ENCODE peak calls at places on chromosomes 12 and 14, in nine cellular contexts. M is GM23248; Y is neuronal stem cell; I is transverse colon; Q is neural progenitor cell; L is hepatocyte; N is PC-3; U is CD4-positive, CD25-positive, alpha-beta regulatory T cell; P is HCT116. V is an unnamed sample. For H3K4me1, the result is how much of the 10 kb centered on the place peaks cover.

GRCh38 chr12:60494249-60494648 is 898.4 kb downstream of the SLC16A7 start:
- DNase-seq in M (peak), Y (no peak), I (no peak), Q (peak), L (peak), N (peak), U (no peak), P (peak), V (peak)

GRCh38 chr14:52110441-52111086 is 41.7 kb upstream of the NID2 start:
- DNase-seq in M (peak), Y (no peak), I (no peak), Q (no peak), L (no peak), N (peak), U (no peak), P (no peak), V (no peak)

GRCh38 chr14:55609681-55610080 is 29.7 kb downstream of the KTN1 start:
- DNase-seq in M (peak), Y (peak), I (no peak), Q (peak), L (no peak), N (peak), U (no peak), P (no peak), V (peak)

GRCh38 chr14:92497391-92497790 is 16.2 kb upstream of the RIN3 start:
- DNase-seq in M (no peak), Y (no peak), I (no peak), Q (no peak), L (no peak), N (no peak), U (no peak), P (no peak), V (no peak)

GRCh38 chr12:41011939-41012338 is 176.2 kb upstream of the PDZRN4 start:
- DNase-seq in M (no peak), Y (no peak), I (no peak), Q (no peak), L (no peak), N (no peak), U (no peak), P (no peak), V (no peak)

GRCh38 chr12:19423531-19423930 is 15.8 kb upstream of the AEBP2 start:
- DNase-seq in M (no peak), Y (no peak), I (no peak), Q (no peak), L (no peak), N (no peak), U (no peak), P (no peak), V (no peak)

GRCh38 chr12:2615665-2616387 is 178.9 kb upstream of the FKBP4 start:
- DNase-seq in M (no peak), Y (no peak), I (no peak), Q (peak), L (peak), N (no peak), U (no peak), P (no peak), V (peak)

GRCh38 chr12:13610280-13610679 is 371.1 kb downstream of the GRIN2B start:
- DNase-seq in M (no peak), Y (no peak), I (no peak), Q (no peak), L (no peak), N (no peak), U (no peak), P (no peak), V (no peak)

GRCh38 chr12:53185582-53186153 is 4.9 kb upstream of the CSAD start:
- DNase-seq in M (peak), Y (no peak), I (no peak), Q (no peak), L (no peak), N (no peak), U (no peak), P (no peak), V (no peak)

GRCh38 chr14:100436745-100437406 is 113.7 kb downstream of the SLC25A47 start:
- DNase-seq in M (no peak), Y (no peak), I (no peak), Q (no peak), L (no peak), N (no peak), U (no peak), P (no peak), V (no peak)

GRCh38 chr14:57863471-57863870 is 2.4 kb downstream of the SLC35F4 start:
- DNase-seq in M (no peak), Y (no peak), I (no peak), Q (no peak), L (no peak), N (no peak), U (no peak), P (no peak), V (no peak)

GRCh38 chr12:4001869-4002268 is 128.7 kb upstream of the PARP11 start:
- DNase-seq in M (no peak), Y (no peak), I (no peak), Q (no peak), L (no peak), N (no peak), U (no peak), P (no peak), V (no peak)

GRCh38 chr14:90040411-90040810 is 21.4 kb upstream of the KCNK13 start:
- DNase-seq in M (no peak), Y (no peak), I (no peak), Q (no peak), L (no peak), N (no peak), U (no peak), P (no peak), V (no peak)

GRCh38 chr12:82326905-82327503 is 31.2 kb downstream of the CCDC59 start:
- DNase-seq in M (peak), Y (no peak), I (no peak), Q (peak), L (peak), N (peak), U (no peak), P (peak), V (peak)

GRCh38 chr14:75063013-75063412 is 811 bp downstream of the ACYP1 start:
- DNase-seq in M (peak), Y (no peak), I (no peak), Q (no peak), L (no peak), N (no peak), U (no peak), P (no peak), V (no peak)

GRCh38 chr12:52300796-52301691 is 9.7 kb upstream of the KRT81 start:
- DNase-seq in M (peak), Y (no peak), I (no peak), Q (no peak), L (no peak), N (no peak), U (no peak), P (no peak), V (peak)

GRCh38 chr12:104166465-104166864 is 28.5 kb upstream of the NFYB start:
- DNase-seq in M (no peak), Y (no peak), I (no peak), Q (no peak), L (no peak), N (no peak), U (no peak), P (no peak), V (no peak)

GRCh38 chr14:59294662-59294992 is 106.2 kb downstream of the DAAM1 start:
- DNase-seq in M (peak), Y (no peak), I (no peak), Q (no peak), L (no peak), N (peak), U (no peak), P (no peak), V (peak)
- H3K4me1 ChIP-seq in M (under half), Y (under half), I (under half), Q (under half), L (under half), N (under half), U (under half), P (under half), V (under half)

DNA sequence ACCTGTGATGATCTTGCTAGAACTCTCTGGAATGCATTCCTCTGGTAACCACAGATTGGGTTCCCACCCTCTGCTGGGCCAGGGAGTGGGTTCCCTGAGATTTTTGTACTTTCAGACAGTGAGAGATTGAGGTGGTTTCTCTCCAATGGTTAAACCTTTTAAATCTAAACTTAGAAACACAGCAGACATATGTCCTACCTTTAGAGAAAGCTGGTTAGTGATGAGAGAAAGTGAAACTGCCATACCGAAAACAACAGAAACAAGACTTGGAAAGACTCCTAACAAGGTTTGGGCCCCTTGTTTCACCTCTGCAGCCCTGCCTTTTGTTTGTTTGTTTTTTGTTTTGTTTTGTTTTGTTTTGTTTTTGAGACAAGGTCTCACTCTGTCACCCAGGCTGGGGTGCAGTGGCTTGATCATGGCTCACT is 9.7 kb upstream of the SGPP1 start:
- DNase-seq in M (no peak), Y (no peak), I (no peak), Q (no peak), L (no peak), N (no peak), U (no peak), P (no peak), V (no peak)
- H3K4me1 ChIP-seq in M (under half), Y (under half), I (under half), Q (under half), L (under half), N (under half), U (under half), P (under half), V (under half)

DNA sequence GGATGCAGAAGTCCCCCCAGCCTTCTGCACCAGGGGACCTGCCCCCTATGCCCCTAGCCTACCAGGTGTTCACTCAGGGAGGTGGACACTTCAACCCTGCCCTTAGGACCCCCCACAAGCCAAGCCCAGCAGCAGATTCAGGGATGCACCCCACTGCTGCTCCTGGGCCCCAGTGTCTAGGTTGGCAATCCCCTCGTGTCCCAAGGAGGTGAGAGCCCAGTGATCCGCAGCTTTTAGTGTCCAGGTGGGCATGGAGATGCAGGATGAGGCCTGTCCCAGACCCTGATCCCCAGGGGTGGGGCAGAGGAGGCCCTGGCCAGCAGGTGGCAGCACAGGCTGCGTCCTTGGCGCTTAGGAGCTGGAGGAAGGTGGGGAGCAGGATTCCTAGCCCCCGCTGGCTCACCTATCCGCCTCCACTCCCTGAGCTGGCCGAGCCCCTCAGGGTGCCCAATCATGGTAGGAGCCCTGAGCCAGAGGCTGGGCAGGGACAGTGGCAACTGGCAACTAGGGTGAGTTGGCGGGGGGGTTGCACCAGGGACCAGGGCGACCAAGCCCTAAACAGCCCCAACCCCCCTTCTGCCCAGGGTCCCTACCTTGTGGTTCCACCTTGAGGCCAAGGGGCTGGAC is 4.1 kb downstream of the CKB start:
- DNase-seq in M (peak), Y (no peak), I (peak), Q (peak), L (peak), N (peak), U (peak), P (no peak), V (peak)
- H3K4me1 ChIP-seq in M (under half), Y (half or more), I (half or more), Q (under half), L (under half), N (under half), U (under half), P (under half), V (under half)

DNA sequence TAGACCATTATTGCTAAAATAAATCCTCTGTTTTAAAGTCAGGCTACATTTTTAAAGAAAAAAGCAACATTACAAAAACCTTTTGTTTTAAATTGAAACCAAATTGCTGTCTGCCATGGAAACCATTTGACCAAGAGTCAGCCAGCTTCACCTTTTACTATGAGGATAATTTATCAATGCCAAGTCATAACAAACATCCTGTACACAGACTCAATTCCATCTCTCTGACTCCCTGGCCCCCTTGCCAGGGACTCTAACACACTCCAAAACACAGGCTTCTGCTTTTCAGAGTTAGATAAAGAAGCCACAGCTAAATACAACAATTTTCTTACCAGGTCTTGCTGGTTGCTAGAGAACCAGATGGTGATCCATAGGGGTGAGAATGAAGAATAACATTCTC is 83.9 kb downstream of the LRP6 start:
- DNase-seq in M (peak), Y (no peak), I (no peak), Q (no peak), L (no peak), N (peak), U (no peak), P (no peak), V (peak)
- H3K4me1 ChIP-seq in M (under half), Y (under half), I (under half), Q (under half), L (under half), N (under half), U (under half), P (under half), V (under half)

DNA sequence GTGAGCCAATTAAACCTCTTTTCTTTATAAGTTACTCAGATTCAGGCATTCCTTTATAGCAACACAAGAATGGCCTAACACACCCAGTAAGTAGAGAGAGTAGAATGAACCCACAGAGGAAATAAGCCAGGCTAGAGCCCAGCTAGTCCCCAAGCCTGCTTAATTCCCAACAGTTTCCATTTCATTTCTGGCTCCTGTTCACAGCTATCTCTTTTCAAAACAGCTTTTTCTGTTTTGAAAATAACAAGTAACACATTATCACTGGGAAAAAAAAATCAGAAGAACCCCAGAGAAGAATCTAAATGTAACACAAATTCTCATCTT is 69.0 kb downstream of the HSPB8 start:
- DNase-seq in M (no peak), Y (no peak), I (no peak), Q (no peak), L (no peak), N (no peak), U (no peak), P (no peak), V (no peak)
- H3K4me1 ChIP-seq in M (under half), Y (under half), I (under half), Q (under half), L (under half), N (under half), U (under half), P (under half), V (under half)

V was measured in cardiac muscle cell.